ENCODE peak calls at places on chromosomes 6 and 20, in six cellular contexts. Z is GM12878, V is A549, R is HepG2, M is K562, D is HCT116. H is an unnamed sample.

GRCh38 chr6:43016935-43017334 is 2.9 kb downstream of the KLHDC3 start:
- DNase-seq in M (no peak), D (no peak), Z (no peak), V (no peak), R (no peak), H (no peak)

GRCh38 chr6:152170702-152171667 is 363.5 kb downstream of the ESR1 start:
- DNase-seq in Z (peak), R (peak), V (no peak), M (no peak), D (no peak), H (no peak)

GRCh38 chr20:6940052-6940451 is 172.6 kb downstream of the BMP2 start:
- DNase-seq in R (peak), Z (no peak), V (no peak), M (peak), D (no peak), H (peak)

GRCh38 chr6:37182736-37183590 is 13.0 kb downstream of the PIM1 start:
- DNase-seq in D (no peak), V (no peak), M (peak), Z (peak), R (no peak), H (peak)

GRCh38 chr6:30931959-30932645 is at the start of gene SFTA2:
- DNase-seq in D (no peak), Z (no peak), V (no peak), R (no peak), M (no peak), H (no peak)

GRCh38 chr6:118551673-118552063 is 3.6 kb downstream of the PLN start:
- DNase-seq in Z (no peak), R (no peak), D (no peak), V (no peak), M (no peak), H (no peak)

GRCh38 chr6:137403443-137403842 is 90.8 kb downstream of the OLIG3 start:
- DNase-seq in D (no peak), V (no peak), M (no peak), R (no peak), Z (no peak), H (no peak)

GRCh38 chr20:4193053-4193452 is 177.7 kb upstream of the RNF24 start:
- DNase-seq in R (no peak), D (no peak), M (no peak), Z (no peak), V (no peak), H (no peak)

GRCh38 chr6:7414811-7415210 is 25.2 kb downstream of the RIOK1 start:
- DNase-seq in M (no peak), R (no peak), D (no peak), V (no peak), Z (no peak), H (no peak)

GRCh38 chr20:47411161-47411560 is 54.7 kb upstream of the ZMYND8 start:
- DNase-seq in D (no peak), M (no peak), R (no peak), Z (no peak), V (no peak), H (no peak)

GRCh38 chr6:56795852-56796532 is 153.3 kb upstream of the DST start:
- DNase-seq in R (no peak), D (no peak), M (no peak), V (peak), Z (no peak), H (no peak)

GRCh38 chr6:22668307-22668706 is 98.9 kb downstream of the HDGFL1 start:
- DNase-seq in Z (no peak), M (no peak), D (no peak), R (no peak), V (no peak), H (no peak)

GRCh38 chr6:110946498-110946897 is 12.0 kb upstream of the GTF3C6 start:
- DNase-seq in M (no peak), V (no peak), Z (no peak), D (no peak), R (no peak), H (no peak)

GRCh38 chr6:159693894-159694545 is 979 bp upstream of the SOD2 start:
- DNase-seq in M (peak), Z (no peak), V (no peak), D (no peak), R (peak), H (peak)

GRCh38 chr20:21100590-21101452 is 5.3 kb downstream of the LINC00237 start:
- DNase-seq in Z (no peak), V (no peak), R (no peak), D (no peak), M (no peak), H (peak)

GRCh38 chr20:35899064-35899463 is 55.2 kb downstream of the SCAND1 start:
- DNase-seq in R (no peak), D (no peak), Z (no peak), M (no peak), V (no peak), H (no peak)

GRCh38 chr20:35902545-35902941 is 51.8 kb downstream of the SCAND1 start:
- DNase-seq in M (peak), Z (no peak), D (no peak), R (no peak), V (no peak), H (no peak)

GRCh38 chr20:35904982-35905663 is 49.2 kb downstream of the SCAND1 start:
- DNase-seq in Z (no peak), D (no peak), V (no peak), M (no peak), R (no peak), H (no peak)

GRCh38 chr20:35903843-35904242 is 50.5 kb downstream of the SCAND1 start:
- DNase-seq in V (no peak), D (no peak), Z (no peak), M (peak), R (no peak), H (no peak)

DNA sequence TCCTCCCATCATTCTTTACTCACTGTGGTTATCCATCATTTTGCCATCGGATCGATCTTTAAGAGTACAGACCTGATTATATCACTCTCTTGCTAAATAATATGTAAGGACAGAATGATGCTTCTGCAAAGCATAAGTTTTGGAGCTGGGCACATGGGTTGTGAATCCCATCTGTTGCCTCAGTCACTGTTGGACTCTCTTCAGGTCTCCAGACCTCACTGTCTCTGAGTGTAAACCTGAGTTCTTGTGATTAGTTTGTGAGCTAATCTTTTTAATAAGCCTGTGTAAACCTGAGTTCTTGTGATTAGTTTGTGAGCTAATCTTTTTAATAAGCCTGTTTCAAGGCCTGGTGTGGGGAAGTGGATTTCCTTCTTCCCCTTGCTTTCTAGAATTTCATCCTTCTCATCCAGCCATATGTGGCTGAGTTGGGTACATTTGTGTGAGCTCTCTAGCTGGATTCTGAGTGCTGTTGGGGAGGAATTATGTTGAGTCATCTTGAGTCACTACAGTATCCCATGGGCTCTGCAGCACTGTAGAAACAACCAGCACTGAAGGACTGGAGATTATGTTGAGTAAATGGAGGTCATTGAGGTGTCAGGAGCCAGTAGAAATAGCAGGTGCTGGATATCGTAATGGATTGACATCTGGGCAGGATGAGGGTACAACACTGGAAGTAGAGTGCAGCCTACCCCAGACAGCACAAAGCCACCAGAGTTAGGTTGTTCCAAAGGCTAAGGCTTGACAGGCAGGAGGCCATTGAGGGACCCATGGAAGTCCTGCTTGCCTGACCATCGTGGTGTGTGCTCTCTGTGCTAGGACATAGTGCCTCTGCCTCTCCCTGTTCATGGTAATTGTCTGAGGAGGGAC is 52.4 kb downstream of the SCAND1 start:
- DNase-seq in M (peak), Z (no peak), D (peak), V (peak), R (peak), H (peak)
- TF ChIP-seq MAX in M (no peak), Z (no peak), D (no peak), V (no peak), R (no peak), H (no peak)

DNA sequence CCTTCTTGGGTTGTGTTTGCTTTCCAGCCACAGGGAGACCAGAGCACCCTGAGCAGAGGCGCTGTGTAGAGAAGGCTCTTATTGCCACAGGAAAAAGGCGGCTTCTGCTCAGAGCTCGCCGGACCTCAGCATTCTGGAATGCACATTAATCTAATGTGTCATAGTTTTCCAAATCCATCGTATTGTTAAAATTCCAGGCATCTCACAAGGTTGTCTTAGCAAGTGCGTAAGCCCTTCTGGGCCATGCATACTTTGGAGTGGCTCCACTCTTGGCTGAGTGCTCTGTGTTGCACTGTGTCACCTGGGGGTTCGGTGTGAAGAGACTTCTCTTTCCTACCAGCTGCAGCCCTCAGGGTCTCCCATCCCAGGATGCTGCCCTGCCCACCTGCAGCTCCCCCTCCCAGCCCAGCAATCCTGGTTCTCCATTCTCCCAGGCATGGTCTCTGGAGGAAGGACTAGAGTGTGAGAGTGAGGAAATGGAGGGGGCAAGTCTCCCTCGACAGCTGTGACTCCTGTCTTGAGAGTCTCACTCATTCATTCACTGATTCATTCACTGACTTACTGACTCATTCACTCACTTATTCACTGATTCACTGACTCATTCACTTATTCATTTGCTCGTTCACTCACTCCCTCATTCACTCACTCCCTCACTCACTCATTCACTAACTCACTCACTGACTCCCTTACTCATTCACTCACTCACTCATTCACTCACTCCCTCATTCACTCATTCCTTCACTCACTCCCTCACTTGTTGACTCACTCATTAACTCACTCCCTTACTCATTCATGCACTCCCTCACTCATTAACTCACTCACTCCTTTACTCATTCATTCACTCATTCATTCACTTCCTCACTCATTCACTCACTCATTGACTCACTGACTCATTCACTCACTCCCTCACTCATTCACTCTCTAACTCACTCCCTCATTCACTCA is 83.7 kb upstream of the MPC1 start:
- DNase-seq in V (no peak), R (no peak), M (no peak), Z (no peak), D (no peak), H (no peak)
- TF ChIP-seq MAX in V (no peak), R (no peak), M (no peak), Z (no peak), D (no peak), H (no peak)

GRCh38 chr20:39873286-39873685 is 815.8 kb downstream of the MAFB start:
- DNase-seq in V (no peak), M (no peak), R (no peak), Z (no peak), D (no peak), H (no peak)

GRCh38 chr20:39871013-39871412 is 818.0 kb downstream of the MAFB start:
- DNase-seq in R (no peak), Z (no peak), D (no peak), M (no peak), V (no peak), H (no peak)

GRCh38 chr20:39875493-39876110 is 813.4 kb downstream of the MAFB start:
- DNase-seq in R (no peak), V (no peak), M (no peak), Z (no peak), D (no peak), H (no peak)

GRCh38 chr20:39876974-39877615 is 811.9 kb downstream of the MAFB start:
- DNase-seq in R (no peak), V (no peak), Z (no peak), D (no peak), M (no peak), H (no peak)

GRCh38 chr20:39874049-39874893 is 814.8 kb downstream of the MAFB start:
- DNase-seq in M (peak), D (peak), V (peak), R (peak), Z (peak), H (peak)
- TF ChIP-seq MAX in M (no peak), D (no peak), V (no peak), R (no peak), Z (no peak), H (peak)

GRCh38 chr6:52910091-52910490 is 593 bp upstream of the GSTA3 start:
- DNase-seq in R (no peak), V (no peak), Z (no peak), M (no peak), D (no peak), H (peak)

GRCh38 chr6:52900536-52900935 is 9.0 kb downstream of the GSTA3 start:
- DNase-seq in Z (no peak), M (no peak), R (no peak), D (no peak), V (no peak), H (no peak)

GRCh38 chr6:52909531-52909930 is at the start of gene GSTA3:
- DNase-seq in Z (no peak), V (no peak), D (no peak), R (no peak), M (peak), H (no peak)

GRCh38 chr6:52909131-52909530 is 367 bp downstream of the GSTA3 start:
- DNase-seq in V (no peak), D (no peak), Z (no peak), R (no peak), M (no peak), H (no peak)

GRCh38 chr6:52904562-52905279 is 4.8 kb downstream of the GSTA3 start:
- DNase-seq in Z (no peak), M (peak), R (peak), D (no peak), V (no peak), H (peak)
- TF ChIP-seq MAX in Z (no peak), M (no peak), R (no peak), D (no peak), V (no peak), H (peak)

DNA sequence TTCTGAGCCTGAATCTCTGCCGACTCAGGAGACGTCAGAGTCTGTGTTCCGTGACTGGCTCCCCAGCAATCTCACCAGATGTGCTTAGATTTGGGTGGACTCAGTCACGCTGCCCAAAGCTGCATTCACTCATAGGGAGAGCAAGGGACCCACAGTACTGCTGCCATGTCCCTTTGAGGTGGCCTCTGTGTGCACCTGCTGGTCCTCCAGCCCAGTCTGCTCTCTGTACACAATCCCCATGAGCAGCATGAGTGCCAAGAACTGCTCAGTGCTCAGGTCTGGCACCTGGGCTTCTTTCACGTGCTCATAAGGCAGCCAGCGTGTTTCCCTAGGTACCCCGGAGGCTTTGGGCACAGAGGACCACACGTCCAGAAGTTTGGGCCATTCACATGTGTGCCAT is 44.1 kb upstream of the TIAM2 start:
- DNase-seq in M (no peak), Z (no peak), V (no peak), D (no peak), R (no peak), H (no peak)
- TF ChIP-seq MAX in M (peak), Z (no peak), V (no peak), D (no peak), R (no peak), H (no peak)

GRCh38 chr6:21611485-21611884 is 17.9 kb downstream of the SOX4 start:
- DNase-seq in R (no peak), Z (no peak), D (no peak), V (no peak), M (no peak), H (no peak)

GRCh38 chr6:21616005-21616404 is 22.5 kb downstream of the SOX4 start:
- DNase-seq in M (no peak), Z (no peak), R (no peak), V (no peak), D (no peak), H (no peak)

GRCh38 chr6:21612067-21612745 is 18.7 kb downstream of the SOX4 start:
- DNase-seq in Z (no peak), V (no peak), R (no peak), D (no peak), M (no peak), H (no peak)

GRCh38 chr6:21615504-21615903 is 22.0 kb downstream of the SOX4 start:
- DNase-seq in Z (no peak), V (no peak), M (no peak), D (no peak), R (no peak), H (no peak)

DNA sequence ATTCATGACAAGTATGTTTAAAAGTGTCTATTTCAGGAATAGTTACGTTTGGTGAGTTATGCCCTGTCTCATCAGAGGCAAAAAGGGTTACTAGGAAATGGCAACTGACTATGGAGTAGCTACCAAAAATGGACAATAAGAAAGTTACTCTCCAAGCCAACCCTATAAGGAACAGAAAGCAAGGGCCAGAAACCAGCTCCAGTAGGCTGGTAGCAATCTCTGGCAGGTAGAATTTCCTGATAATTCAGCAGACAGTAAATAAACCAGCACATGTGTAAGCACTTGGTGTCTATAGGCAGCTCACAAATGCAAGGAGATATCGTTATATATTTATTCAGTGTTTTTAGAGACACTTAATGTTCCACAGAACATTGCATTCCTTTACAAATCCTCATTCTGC is 20.3 kb downstream of the SOX4 start:
- DNase-seq in D (no peak), Z (no peak), V (no peak), M (no peak), R (no peak), H (no peak)
- TF ChIP-seq MAX in D (no peak), Z (no peak), V (no peak), M (no peak), R (no peak), H (no peak)

DNA sequence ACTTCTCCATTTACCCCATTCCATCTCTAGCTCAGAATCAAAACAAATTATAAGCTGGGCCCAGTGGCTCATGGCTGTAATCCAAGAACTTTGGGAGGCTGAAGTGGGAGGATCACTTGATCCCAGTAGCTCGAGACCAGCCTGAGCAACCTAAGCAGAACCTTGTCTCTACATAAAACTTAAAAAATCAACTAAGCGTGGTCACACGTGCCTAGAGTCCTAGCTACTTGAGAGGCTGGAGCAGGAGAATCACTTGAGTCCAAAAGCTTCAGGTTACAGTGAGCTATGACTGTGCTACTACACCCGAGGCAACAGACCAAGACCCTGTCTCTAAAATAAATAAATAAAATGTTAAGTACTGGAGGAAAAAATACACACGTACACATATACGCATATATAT is 74.7 kb upstream of the RUNX2 start:
- DNase-seq in V (no peak), R (no peak), D (no peak), Z (no peak), M (no peak), H (no peak)
- TF ChIP-seq MAX in V (no peak), R (no peak), D (no peak), Z (no peak), M (no peak), H (no peak)

DNA sequence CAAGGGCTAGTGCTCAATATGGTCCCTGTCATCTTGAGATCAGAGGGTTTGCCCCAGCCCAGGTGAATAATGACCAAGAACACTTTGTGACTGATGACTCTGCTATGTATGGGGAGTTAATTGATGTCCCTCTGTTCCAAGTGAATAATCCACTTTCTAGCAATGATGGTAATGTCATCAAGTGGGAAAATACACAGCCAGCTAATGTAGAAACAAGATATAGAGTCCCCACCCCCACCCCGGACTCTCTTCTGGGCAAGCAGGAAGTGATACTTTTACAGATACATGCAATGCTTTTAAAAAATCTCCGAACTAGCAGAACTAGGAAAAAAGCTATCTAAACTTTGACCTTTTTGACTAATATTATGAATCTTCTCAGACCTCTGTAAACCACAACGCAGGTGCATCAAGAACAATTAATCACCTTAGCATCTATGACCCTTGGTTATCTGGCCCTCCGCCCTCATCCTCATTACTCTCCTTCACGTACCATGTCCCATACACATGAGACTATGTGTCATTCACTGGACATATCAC is 30.5 kb downstream of the CNR1 start:
- DNase-seq in M (no peak), D (no peak), Z (peak), R (no peak), V (no peak), H (no peak)
- TF ChIP-seq MAX in M (no peak), D (no peak), Z (no peak), R (no peak), V (no peak), H (no peak)